ENCODE peak calls at places on chromosomes 2 and 18, in five cellular contexts. One of them, this sample, is unnamed. For H3K4me1, the result is how much of the 10 kb centered on the place peaks cover.

GRCh38 chr2:132923787-132924186 is 253.8 kb upstream of the LYPD1 start:
- DNase-seq in endodermal cell: no peak
- DNase-seq in GM23248: peak
- DNase-seq in neural progenitor cell: no peak
- DNase-seq in heart left ventricle: no peak
- DNase-seq in this sample: no peak

GRCh38 chr2:135052042-135052876 is at the start of gene RAB3GAP1:
- DNase-seq in endodermal cell: peak
- DNase-seq in GM23248: peak
- DNase-seq in neural progenitor cell: peak
- DNase-seq in heart left ventricle: peak
- DNase-seq in this sample: no peak

GRCh38 chr18:37564796-37565137 is 831 bp downstream of the CELF4 start:
- DNase-seq in endodermal cell: peak
- DNase-seq in GM23248: peak
- DNase-seq in neural progenitor cell: peak
- DNase-seq in heart left ventricle: no peak
- DNase-seq in this sample: no peak

GRCh38 chr18:47604041-47604440 is 326.4 kb downstream of the SMAD2 start:
- DNase-seq in endodermal cell: no peak
- DNase-seq in GM23248: no peak
- DNase-seq in neural progenitor cell: no peak
- DNase-seq in heart left ventricle: no peak
- DNase-seq in this sample: peak

GRCh38 chr2:232882505-232883115 is 12.5 kb downstream of the SNORC start:
- DNase-seq in endodermal cell: peak
- DNase-seq in GM23248: no peak
- DNase-seq in neural progenitor cell: no peak
- DNase-seq in heart left ventricle: no peak
- DNase-seq in this sample: no peak

GRCh38 chr2:128563348-128563687 is 244.7 kb upstream of the HS6ST1 start:
- DNase-seq in endodermal cell: no peak
- DNase-seq in GM23248: peak
- DNase-seq in neural progenitor cell: no peak
- DNase-seq in heart left ventricle: peak
- DNase-seq in this sample: no peak

GRCh38 chr2:37344453-37345361 is at the start of gene QPCT:
- DNase-seq in endodermal cell: peak
- DNase-seq in GM23248: peak
- DNase-seq in neural progenitor cell: no peak
- DNase-seq in heart left ventricle: peak
- DNase-seq in this sample: no peak

GRCh38 chr2:9745153-9745899 is 97.9 kb upstream of the TAF1B start:
- DNase-seq in endodermal cell: no peak
- DNase-seq in GM23248: peak
- DNase-seq in neural progenitor cell: no peak
- DNase-seq in heart left ventricle: no peak
- DNase-seq in this sample: no peak

GRCh38 chr2:240452471-240453256 is 17.2 kb downstream of the GPC1 start:
- DNase-seq in endodermal cell: peak
- DNase-seq in GM23248: peak
- DNase-seq in neural progenitor cell: peak
- DNase-seq in heart left ventricle: peak
- DNase-seq in this sample: no peak

GRCh38 chr2:74985983-74986382 is 27.5 kb downstream of the POLE4 start:
- DNase-seq in endodermal cell: no peak
- DNase-seq in GM23248: no peak
- DNase-seq in neural progenitor cell: no peak
- DNase-seq in heart left ventricle: peak
- DNase-seq in this sample: no peak

GRCh38 chr2:113103958-113104627 is 23.3 kb upstream of the IL1RN start:
- DNase-seq in endodermal cell: no peak
- DNase-seq in GM23248: peak
- DNase-seq in neural progenitor cell: no peak
- DNase-seq in heart left ventricle: no peak
- DNase-seq in this sample: no peak

GRCh38 chr2:14558382-14558919 is 74.1 kb upstream of the LRATD1 start:
- DNase-seq in endodermal cell: no peak
- DNase-seq in GM23248: no peak
- DNase-seq in neural progenitor cell: no peak
- DNase-seq in heart left ventricle: no peak
- DNase-seq in this sample: no peak

GRCh38 chr2:147846382-147847081 is 1.7 kb downstream of the ACVR2A start:
- DNase-seq in endodermal cell: no peak
- DNase-seq in GM23248: peak
- DNase-seq in neural progenitor cell: no peak
- DNase-seq in heart left ventricle: no peak
- DNase-seq in this sample: no peak

GRCh38 chr2:112803691-112804521 is 19.6 kb upstream of the IL1A start:
- DNase-seq in endodermal cell: no peak
- DNase-seq in GM23248: peak
- DNase-seq in neural progenitor cell: no peak
- DNase-seq in heart left ventricle: no peak
- DNase-seq in this sample: no peak

GRCh38 chr2:57962861-57963260 is 83.7 kb upstream of the VRK2 start:
- DNase-seq in endodermal cell: no peak
- DNase-seq in GM23248: no peak
- DNase-seq in neural progenitor cell: no peak
- DNase-seq in heart left ventricle: no peak
- DNase-seq in this sample: no peak

GRCh38 chr2:235421618-235422017 is 72.2 kb upstream of the AGAP1 start:
- DNase-seq in endodermal cell: peak
- DNase-seq in GM23248: no peak
- DNase-seq in neural progenitor cell: no peak
- DNase-seq in heart left ventricle: no peak
- DNase-seq in this sample: no peak

DNA sequence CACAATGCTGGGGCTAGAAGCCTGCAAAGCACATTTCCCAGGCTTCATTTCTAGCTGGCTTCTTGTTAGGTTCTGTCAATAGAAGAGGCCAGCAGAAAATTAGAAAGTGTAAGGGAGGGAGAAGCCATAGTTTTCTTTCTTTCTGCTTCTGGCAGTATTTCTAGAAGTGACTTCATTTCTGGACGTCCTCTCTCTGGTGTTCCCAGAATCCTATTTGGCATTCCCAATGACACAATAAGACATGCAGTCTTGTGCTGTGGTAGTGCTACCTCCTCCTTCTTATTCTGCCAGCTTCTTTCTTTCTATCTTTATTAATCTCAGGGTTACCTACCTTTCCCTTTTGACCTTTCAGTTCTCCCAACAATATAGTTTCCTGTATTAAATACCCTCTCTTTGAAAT is 12.5 kb upstream of the TANC1 start:
- DNase-seq in endodermal cell: no peak
- DNase-seq in GM23248: no peak
- DNase-seq in neural progenitor cell: no peak
- DNase-seq in heart left ventricle: no peak
- DNase-seq in this sample: no peak
- H3K4me1 ChIP-seq in endodermal cell: under half
- H3K4me1 ChIP-seq in GM23248: under half
- H3K4me1 ChIP-seq in neural progenitor cell: under half
- H3K4me1 ChIP-seq in heart left ventricle: under half
- H3K4me1 ChIP-seq in this sample: under half

DNA sequence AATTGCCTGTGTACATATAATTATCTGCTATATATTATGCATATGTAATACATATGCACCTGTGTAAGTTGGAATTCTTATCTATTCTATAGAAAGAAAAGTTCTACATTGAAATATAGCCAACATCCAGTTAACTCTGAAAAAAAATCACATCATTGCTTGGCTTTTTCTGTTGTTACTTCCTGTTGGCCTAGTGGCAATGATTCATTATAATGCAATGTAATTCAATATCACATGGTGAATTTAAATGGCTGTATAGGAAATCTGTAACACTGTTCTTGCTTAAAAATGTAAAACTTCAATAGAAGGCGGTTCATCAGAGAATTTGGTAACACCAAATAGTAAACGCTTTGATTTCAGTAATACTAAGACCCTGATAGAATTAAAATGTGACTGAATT is 44.5 kb upstream of the MAP4K3 start:
- DNase-seq in endodermal cell: no peak
- DNase-seq in GM23248: peak
- DNase-seq in neural progenitor cell: no peak
- DNase-seq in heart left ventricle: no peak
- DNase-seq in this sample: no peak
- H3K27ac ChIP-seq in endodermal cell: no peak
- H3K27ac ChIP-seq in GM23248: no peak
- H3K27ac ChIP-seq in neural progenitor cell: no peak
- H3K27ac ChIP-seq in heart left ventricle: no peak
- H3K27ac ChIP-seq in this sample: no peak

DNA sequence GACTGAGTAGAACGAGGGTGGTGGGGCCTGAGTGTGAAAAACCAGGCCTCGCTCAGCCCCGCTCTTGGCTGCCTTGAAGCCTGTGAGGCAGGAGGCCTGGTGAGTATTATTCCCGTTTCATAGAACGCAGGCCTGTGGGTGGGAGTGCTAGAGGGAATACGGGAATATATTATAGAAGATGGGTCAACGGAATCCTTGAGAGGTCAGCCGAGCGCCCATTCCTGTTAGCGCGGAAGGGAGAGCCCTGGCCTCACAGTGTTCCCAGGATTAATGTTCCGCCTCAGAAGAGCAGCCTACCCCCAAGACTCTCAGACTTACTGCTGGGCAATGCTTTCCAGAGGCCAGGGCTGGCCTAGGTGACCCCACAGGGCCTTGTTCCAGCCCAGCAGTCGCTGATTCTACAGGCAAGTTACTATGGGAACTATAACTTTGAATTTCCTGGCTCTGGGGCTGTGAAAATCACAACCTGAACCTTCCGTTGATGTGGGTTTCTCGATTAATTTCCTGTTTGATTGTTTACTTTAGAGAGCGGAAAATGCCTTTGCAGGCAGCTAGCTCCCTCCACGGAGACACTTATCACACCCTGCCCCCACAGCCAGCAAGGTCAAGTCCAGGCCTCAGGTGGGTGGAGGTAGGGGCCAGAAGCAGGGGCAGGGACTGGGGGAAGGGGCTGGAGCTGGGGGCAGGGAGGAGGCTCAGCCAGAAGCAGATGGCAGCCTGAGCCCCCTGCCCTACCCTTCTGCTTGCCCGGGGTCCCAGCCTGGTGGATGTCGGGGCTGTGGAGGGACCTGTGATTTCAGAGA is 108.3 kb downstream of the SMAD7 start:
- DNase-seq in endodermal cell: peak
- DNase-seq in GM23248: no peak
- DNase-seq in neural progenitor cell: no peak
- DNase-seq in heart left ventricle: peak
- DNase-seq in this sample: no peak
- H3K4me1 ChIP-seq in endodermal cell: under half
- H3K4me1 ChIP-seq in GM23248: under half
- H3K4me1 ChIP-seq in neural progenitor cell: under half
- H3K4me1 ChIP-seq in heart left ventricle: half or more
- H3K4me1 ChIP-seq in this sample: half or more

DNA sequence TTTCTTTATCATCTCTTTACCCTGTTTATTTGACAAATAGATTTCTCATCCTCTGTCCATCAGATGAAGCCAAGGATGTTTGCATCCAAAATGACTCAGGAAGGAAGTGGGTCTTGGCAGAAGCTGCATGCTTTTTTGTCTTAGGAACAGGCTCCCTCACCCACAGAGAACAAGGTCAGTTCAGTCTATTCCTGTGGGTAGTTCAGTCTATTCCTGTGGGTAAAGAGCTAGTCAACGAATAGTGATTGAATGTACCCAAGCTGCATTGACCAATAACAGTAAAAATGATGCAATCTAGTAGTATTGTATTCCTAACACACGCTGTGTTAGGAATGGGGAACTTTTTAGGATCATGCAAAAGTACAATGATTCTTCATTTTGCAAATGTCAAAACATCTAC is 290.8 kb upstream of the TANK start:
- DNase-seq in endodermal cell: no peak
- DNase-seq in GM23248: peak
- DNase-seq in neural progenitor cell: no peak
- DNase-seq in heart left ventricle: no peak
- DNase-seq in this sample: no peak
- H3K27ac ChIP-seq in endodermal cell: no peak
- H3K27ac ChIP-seq in GM23248: peak
- H3K27ac ChIP-seq in neural progenitor cell: no peak
- H3K27ac ChIP-seq in heart left ventricle: peak
- H3K27ac ChIP-seq in this sample: no peak

GRCh38 chr18:45749918-45750689 is 26.1 kb downstream of the SLC14A1 start:
- DNase-seq in endodermal cell: no peak
- DNase-seq in GM23248: no peak
- DNase-seq in neural progenitor cell: no peak
- DNase-seq in heart left ventricle: no peak
- DNase-seq in this sample: no peak
- H3K4me1 ChIP-seq in endodermal cell: under half
- H3K4me1 ChIP-seq in GM23248: under half
- H3K4me1 ChIP-seq in neural progenitor cell: under half
- H3K4me1 ChIP-seq in heart left ventricle: under half
- H3K4me1 ChIP-seq in this sample: under half

DNA sequence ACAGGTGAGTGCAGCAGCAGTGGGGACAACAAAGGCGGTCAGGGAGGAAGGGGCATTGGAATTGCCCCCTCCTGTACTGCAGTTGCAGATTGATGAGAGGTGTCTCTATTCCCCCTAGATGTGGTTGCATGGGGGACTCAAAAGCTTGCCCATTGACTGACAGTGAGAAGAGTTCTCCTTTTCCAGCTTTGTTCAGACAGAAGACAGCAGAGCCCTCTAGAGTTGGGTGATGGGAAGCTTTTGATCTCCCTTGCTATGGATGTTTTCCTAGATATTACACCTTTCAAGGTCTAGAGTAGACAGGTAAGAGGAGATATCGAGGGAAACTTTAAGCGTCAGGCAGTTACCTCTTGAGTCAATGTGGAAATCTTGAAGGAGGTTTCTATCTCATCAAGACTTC is 2.9 kb downstream of the PROKR1 start:
- DNase-seq in endodermal cell: no peak
- DNase-seq in GM23248: no peak
- DNase-seq in neural progenitor cell: no peak
- DNase-seq in heart left ventricle: no peak
- DNase-seq in this sample: no peak
- H3K27ac ChIP-seq in endodermal cell: no peak
- H3K27ac ChIP-seq in GM23248: no peak
- H3K27ac ChIP-seq in neural progenitor cell: no peak
- H3K27ac ChIP-seq in heart left ventricle: no peak
- H3K27ac ChIP-seq in this sample: no peak